ENCODE peak calls at places on chromosomes 4 and X, in six cellular contexts. One of them, this sample, is unnamed.

GRCh38 chr4:113563691-113564378 is 197.7 kb downstream of the CAMK2D start:
- DNase-seq in cardiac fibroblast: no peak
- DNase-seq in colonic mucosa: no peak
- DNase-seq in WERI-Rb-1: no peak
- DNase-seq in foreskin keratinocyte: no peak
- DNase-seq in CD4-positive, alpha-beta T cell: no peak
- DNase-seq in this sample: no peak

GRCh38 chr4:109497511-109497910 is 62.5 kb upstream of the MCUB start:
- DNase-seq in WERI-Rb-1: no peak
- DNase-seq in cardiac fibroblast: no peak
- DNase-seq in foreskin keratinocyte: no peak
- DNase-seq in CD4-positive, alpha-beta T cell: no peak
- DNase-seq in colonic mucosa: no peak
- DNase-seq in this sample: no peak

GRCh38 chr4:113394730-113395530 is 345.5 kb downstream of the ANK2 start:
- DNase-seq in foreskin keratinocyte: peak; percentile 51
- DNase-seq in CD4-positive, alpha-beta T cell: peak; percentile 37
- DNase-seq in colonic mucosa: peak; percentile 77
- DNase-seq in cardiac fibroblast: peak; percentile 94
- DNase-seq in WERI-Rb-1: peak; percentile 68
- DNase-seq in this sample: no peak

GRCh38 chrX:122943918-122944317 is 240.2 kb upstream of the GRIA3 start:
- DNase-seq in foreskin keratinocyte: peak; percentile 9
- DNase-seq in cardiac fibroblast: no peak
- DNase-seq in colonic mucosa: no peak
- DNase-seq in CD4-positive, alpha-beta T cell: no peak
- DNase-seq in WERI-Rb-1: no peak
- DNase-seq in this sample: no peak

GRCh38 chr4:10092481-10093272 is 23.9 kb downstream of the WDR1 start:
- DNase-seq in colonic mucosa: no peak
- DNase-seq in foreskin keratinocyte: no peak
- DNase-seq in WERI-Rb-1: no peak
- DNase-seq in cardiac fibroblast: no peak
- DNase-seq in CD4-positive, alpha-beta T cell: no peak
- DNase-seq in this sample: no peak

GRCh38 chrX:48697182-48697727 is 721 bp downstream of the SUV39H1 start:
- DNase-seq in WERI-Rb-1: no peak
- DNase-seq in cardiac fibroblast: no peak
- DNase-seq in CD4-positive, alpha-beta T cell: no peak
- DNase-seq in colonic mucosa: no peak
- DNase-seq in foreskin keratinocyte: no peak
- DNase-seq in this sample: no peak

GRCh38 chr4:153649572-153649991 is 34.5 kb upstream of the TLR2 start:
- DNase-seq in CD4-positive, alpha-beta T cell: no peak
- DNase-seq in foreskin keratinocyte: no peak
- DNase-seq in colonic mucosa: no peak
- DNase-seq in cardiac fibroblast: no peak
- DNase-seq in WERI-Rb-1: peak; percentile 31
- DNase-seq in this sample: no peak

GRCh38 chr4:44806076-44806475 is 79.7 kb upstream of the GNPDA2 start:
- DNase-seq in CD4-positive, alpha-beta T cell: no peak
- DNase-seq in foreskin keratinocyte: no peak
- DNase-seq in WERI-Rb-1: no peak
- DNase-seq in cardiac fibroblast: no peak
- DNase-seq in colonic mucosa: no peak
- DNase-seq in this sample: no peak

GRCh38 chrX:31318866-31319265 is 247.0 kb upstream of the FTHL17 start:
- DNase-seq in CD4-positive, alpha-beta T cell: no peak
- DNase-seq in colonic mucosa: no peak
- DNase-seq in WERI-Rb-1: no peak
- DNase-seq in cardiac fibroblast: no peak
- DNase-seq in foreskin keratinocyte: no peak
- DNase-seq in this sample: no peak

GRCh38 chr4:7902101-7902553 is 37.5 kb downstream of the AFAP1 start:
- DNase-seq in colonic mucosa: no peak
- DNase-seq in WERI-Rb-1: peak; percentile 86
- DNase-seq in CD4-positive, alpha-beta T cell: no peak
- DNase-seq in foreskin keratinocyte: no peak
- DNase-seq in cardiac fibroblast: no peak
- DNase-seq in this sample: no peak

GRCh38 chr4:139562839-139563238 is 6.8 kb upstream of the SETD7 start:
- DNase-seq in CD4-positive, alpha-beta T cell: no peak
- DNase-seq in foreskin keratinocyte: no peak
- DNase-seq in WERI-Rb-1: no peak
- DNase-seq in colonic mucosa: no peak
- DNase-seq in cardiac fibroblast: no peak
- DNase-seq in this sample: no peak
- TF ChIP-seq CTCF in CD4-positive, alpha-beta T cell: no peak
- TF ChIP-seq CTCF in foreskin keratinocyte: no peak
- TF ChIP-seq CTCF in WERI-Rb-1: no peak
- TF ChIP-seq CTCF in colonic mucosa: no peak
- TF ChIP-seq CTCF in cardiac fibroblast: no peak
- TF ChIP-seq CTCF in this sample: no peak

GRCh38 chrX:152913915-152914314 is 16.0 kb downstream of the ZNF185 start:
- DNase-seq in cardiac fibroblast: no peak
- DNase-seq in WERI-Rb-1: peak; percentile 89
- DNase-seq in colonic mucosa: no peak
- DNase-seq in foreskin keratinocyte: no peak
- DNase-seq in CD4-positive, alpha-beta T cell: no peak
- DNase-seq in this sample: no peak

GRCh38 chrX:152913354-152913753 is 15.5 kb downstream of the ZNF185 start:
- DNase-seq in colonic mucosa: no peak
- DNase-seq in foreskin keratinocyte: no peak
- DNase-seq in CD4-positive, alpha-beta T cell: no peak
- DNase-seq in cardiac fibroblast: no peak
- DNase-seq in WERI-Rb-1: no peak
- DNase-seq in this sample: no peak

GRCh38 chrX:152915541-152916241 is 17.8 kb downstream of the ZNF185 start:
- DNase-seq in foreskin keratinocyte: no peak
- DNase-seq in cardiac fibroblast: peak; percentile 38
- DNase-seq in CD4-positive, alpha-beta T cell: no peak
- DNase-seq in colonic mucosa: no peak
- DNase-seq in WERI-Rb-1: peak; percentile 72
- DNase-seq in this sample: no peak

GRCh38 chrX:152912641-152913040 is 14.8 kb downstream of the ZNF185 start:
- DNase-seq in colonic mucosa: no peak
- DNase-seq in WERI-Rb-1: no peak
- DNase-seq in foreskin keratinocyte: no peak
- DNase-seq in CD4-positive, alpha-beta T cell: no peak
- DNase-seq in cardiac fibroblast: no peak
- DNase-seq in this sample: no peak

DNA sequence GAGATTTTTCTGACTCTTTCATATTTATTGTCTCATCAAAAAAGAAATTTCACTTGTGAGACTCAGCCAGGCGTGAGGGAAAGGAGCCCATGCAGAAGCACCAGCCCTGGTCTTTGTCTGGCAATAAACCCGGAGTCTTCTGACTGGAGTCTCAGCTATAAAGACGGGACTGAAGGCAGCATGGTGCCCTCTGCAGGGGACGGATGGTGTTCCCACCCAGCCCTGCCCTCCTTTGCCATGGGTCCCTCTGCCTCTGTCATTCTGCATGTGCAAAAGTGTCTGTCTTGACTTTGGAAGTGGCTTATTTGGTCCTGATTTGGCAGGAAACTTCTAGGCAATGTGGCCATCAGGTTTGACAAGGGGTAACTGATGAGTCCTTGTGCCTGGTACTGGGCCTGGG is 14.3 kb downstream of the ZNF185 start:
- DNase-seq in cardiac fibroblast: no peak
- DNase-seq in CD4-positive, alpha-beta T cell: no peak
- DNase-seq in WERI-Rb-1: no peak
- DNase-seq in foreskin keratinocyte: no peak
- DNase-seq in colonic mucosa: no peak
- DNase-seq in this sample: no peak
- TF ChIP-seq CTCF in cardiac fibroblast: no peak
- TF ChIP-seq CTCF in CD4-positive, alpha-beta T cell: no peak
- TF ChIP-seq CTCF in WERI-Rb-1: peak; percentile 70
- TF ChIP-seq CTCF in foreskin keratinocyte: peak; percentile 30
- TF ChIP-seq CTCF in colonic mucosa: no peak
- TF ChIP-seq CTCF in this sample: no peak

GRCh38 chr4:145019346-145019745 is 78.7 kb downstream of the ANAPC10 start:
- DNase-seq in cardiac fibroblast: no peak
- DNase-seq in CD4-positive, alpha-beta T cell: no peak
- DNase-seq in foreskin keratinocyte: no peak
- DNase-seq in colonic mucosa: no peak
- DNase-seq in WERI-Rb-1: no peak
- DNase-seq in this sample: no peak

GRCh38 chr4:145012841-145013240 is 85.2 kb downstream of the ANAPC10 start:
- DNase-seq in colonic mucosa: no peak
- DNase-seq in WERI-Rb-1: no peak
- DNase-seq in CD4-positive, alpha-beta T cell: no peak
- DNase-seq in foreskin keratinocyte: peak; percentile 49
- DNase-seq in cardiac fibroblast: peak; percentile 84
- DNase-seq in this sample: no peak

GRCh38 chr4:145011636-145012035 is 86.4 kb downstream of the ANAPC10 start:
- DNase-seq in colonic mucosa: no peak
- DNase-seq in cardiac fibroblast: peak; percentile 72
- DNase-seq in foreskin keratinocyte: no peak
- DNase-seq in WERI-Rb-1: no peak
- DNase-seq in CD4-positive, alpha-beta T cell: no peak
- DNase-seq in this sample: no peak

GRCh38 chr4:145014365-145014764 is 83.6 kb downstream of the ANAPC10 start:
- DNase-seq in colonic mucosa: no peak
- DNase-seq in cardiac fibroblast: no peak
- DNase-seq in CD4-positive, alpha-beta T cell: no peak
- DNase-seq in foreskin keratinocyte: no peak
- DNase-seq in WERI-Rb-1: peak; percentile 29
- DNase-seq in this sample: no peak
- TF ChIP-seq CTCF in colonic mucosa: no peak
- TF ChIP-seq CTCF in cardiac fibroblast: peak; percentile 2
- TF ChIP-seq CTCF in CD4-positive, alpha-beta T cell: no peak
- TF ChIP-seq CTCF in foreskin keratinocyte: peak; percentile 7
- TF ChIP-seq CTCF in WERI-Rb-1: peak; percentile 12
- TF ChIP-seq CTCF in this sample: no peak

DNA sequence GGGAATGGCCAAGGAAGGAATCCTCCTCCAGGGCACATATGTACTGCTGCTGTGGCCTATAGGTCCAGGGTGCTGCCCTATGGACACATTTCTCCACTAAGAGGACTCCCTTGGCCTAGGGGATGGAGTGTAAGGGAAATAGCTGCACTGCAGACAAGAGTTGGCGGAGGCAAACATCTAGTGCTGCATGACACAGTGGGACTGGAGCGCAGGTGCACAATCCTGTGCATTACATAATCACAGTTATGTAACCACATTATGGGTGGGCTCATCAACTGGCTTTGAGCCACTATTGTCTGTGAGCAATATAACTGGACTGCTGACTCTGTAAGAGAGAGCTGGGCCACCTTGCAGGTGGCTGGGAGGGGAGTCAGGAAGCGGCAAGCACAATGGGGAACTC is 3.3 kb upstream of the TIGD2 start:
- DNase-seq in colonic mucosa: no peak
- DNase-seq in cardiac fibroblast: no peak
- DNase-seq in WERI-Rb-1: no peak
- DNase-seq in CD4-positive, alpha-beta T cell: no peak
- DNase-seq in foreskin keratinocyte: no peak
- DNase-seq in this sample: no peak
- TF ChIP-seq CTCF in colonic mucosa: no peak
- TF ChIP-seq CTCF in cardiac fibroblast: no peak
- TF ChIP-seq CTCF in WERI-Rb-1: no peak
- TF ChIP-seq CTCF in CD4-positive, alpha-beta T cell: no peak
- TF ChIP-seq CTCF in foreskin keratinocyte: no peak
- TF ChIP-seq CTCF in this sample: no peak

GRCh38 chrX:38985945-38986344 is 184.7 kb downstream of the MID1IP1 start:
- DNase-seq in CD4-positive, alpha-beta T cell: no peak
- DNase-seq in colonic mucosa: no peak
- DNase-seq in cardiac fibroblast: no peak
- DNase-seq in WERI-Rb-1: no peak
- DNase-seq in foreskin keratinocyte: no peak
- DNase-seq in this sample: no peak

GRCh38 chrX:38987135-38987780 is 186.0 kb downstream of the MID1IP1 start:
- DNase-seq in foreskin keratinocyte: no peak
- DNase-seq in colonic mucosa: peak; percentile 32
- DNase-seq in cardiac fibroblast: no peak
- DNase-seq in CD4-positive, alpha-beta T cell: no peak
- DNase-seq in WERI-Rb-1: peak; percentile 42
- DNase-seq in this sample: no peak

GRCh38 chrX:38986586-38986985 is 185.3 kb downstream of the MID1IP1 start:
- DNase-seq in colonic mucosa: no peak
- DNase-seq in WERI-Rb-1: peak; percentile 17
- DNase-seq in foreskin keratinocyte: no peak
- DNase-seq in CD4-positive, alpha-beta T cell: no peak
- DNase-seq in cardiac fibroblast: no peak
- DNase-seq in this sample: no peak

GRCh38 chrX:38982843-38983242 is 181.6 kb downstream of the MID1IP1 start:
- DNase-seq in CD4-positive, alpha-beta T cell: no peak
- DNase-seq in colonic mucosa: no peak
- DNase-seq in cardiac fibroblast: no peak
- DNase-seq in foreskin keratinocyte: no peak
- DNase-seq in WERI-Rb-1: no peak
- DNase-seq in this sample: no peak

DNA sequence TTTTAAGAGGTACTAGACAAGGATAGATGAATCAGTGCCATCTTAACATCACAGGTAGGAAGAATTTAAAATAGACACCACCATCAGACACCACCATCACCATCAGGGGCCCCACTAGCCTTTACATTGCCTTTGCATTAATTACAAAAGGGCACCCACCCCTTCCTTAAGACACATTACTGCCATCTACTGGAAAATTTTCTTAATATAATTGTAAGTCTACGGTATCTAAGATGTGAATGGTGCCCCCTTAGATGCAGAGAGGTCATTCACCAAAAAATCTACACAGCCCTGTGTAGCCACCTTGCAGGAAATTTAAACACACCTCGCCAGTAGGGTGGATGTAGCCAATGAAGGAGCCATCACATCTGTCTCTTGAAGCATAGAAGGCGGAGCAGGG is 184.1 kb downstream of the MID1IP1 start:
- DNase-seq in CD4-positive, alpha-beta T cell: no peak
- DNase-seq in cardiac fibroblast: peak; percentile 29
- DNase-seq in foreskin keratinocyte: no peak
- DNase-seq in WERI-Rb-1: no peak
- DNase-seq in colonic mucosa: no peak
- DNase-seq in this sample: no peak
- TF ChIP-seq CTCF in CD4-positive, alpha-beta T cell: peak; percentile 42
- TF ChIP-seq CTCF in cardiac fibroblast: no peak
- TF ChIP-seq CTCF in foreskin keratinocyte: peak; percentile 59
- TF ChIP-seq CTCF in WERI-Rb-1: no peak
- TF ChIP-seq CTCF in colonic mucosa: no peak
- TF ChIP-seq CTCF in this sample: no peak

GRCh38 chr4:133102612-133103409 is 46.3 kb upstream of the PCDH10 start:
- DNase-seq in WERI-Rb-1: no peak
- DNase-seq in colonic mucosa: no peak
- DNase-seq in CD4-positive, alpha-beta T cell: no peak
- DNase-seq in foreskin keratinocyte: no peak
- DNase-seq in cardiac fibroblast: peak; percentile 3
- DNase-seq in this sample: no peak
- TF ChIP-seq CTCF in WERI-Rb-1: no peak
- TF ChIP-seq CTCF in colonic mucosa: no peak
- TF ChIP-seq CTCF in CD4-positive, alpha-beta T cell: no peak
- TF ChIP-seq CTCF in foreskin keratinocyte: no peak
- TF ChIP-seq CTCF in cardiac fibroblast: no peak
- TF ChIP-seq CTCF in this sample: no peak

GRCh38 chr4:136992032-136992431 is 540.3 kb downstream of the PCDH18 start:
- DNase-seq in foreskin keratinocyte: no peak
- DNase-seq in WERI-Rb-1: no peak
- DNase-seq in cardiac fibroblast: no peak
- DNase-seq in colonic mucosa: no peak
- DNase-seq in CD4-positive, alpha-beta T cell: no peak
- DNase-seq in this sample: no peak
- TF ChIP-seq CTCF in foreskin keratinocyte: no peak
- TF ChIP-seq CTCF in WERI-Rb-1: no peak
- TF ChIP-seq CTCF in cardiac fibroblast: no peak
- TF ChIP-seq CTCF in colonic mucosa: no peak
- TF ChIP-seq CTCF in CD4-positive, alpha-beta T cell: no peak
- TF ChIP-seq CTCF in this sample: no peak